ENCODE peak calls at places on chromosomes 2 and 18, in four cellular contexts. P is H1, F is HepG2, S is WTC11. O is an unnamed sample.

GRCh38 chr2:75589344-75590105 is 28.8 kb upstream of the EVA1A start:
- DNase-seq in S (no peak), F (no peak), P (no peak), O (no peak)

GRCh38 chr2:42336361-42336965 is 24.6 kb downstream of the COX7A2L start:
- DNase-seq in P (no peak), F (no peak), S (no peak), O (no peak)

GRCh38 chr18:55592572-55592971 is 4.6 kb upstream of the TCF4 start:
- DNase-seq in P (no peak), S (no peak), F (no peak), O (no peak)

GRCh38 chr18:50286391-50287027 is 983 bp downstream of the CXXC1 start:
- DNase-seq in F (no peak), P (no peak), S (peak), O (peak)

GRCh38 chr2:171487803-171488259 is 34.4 kb upstream of the CYBRD1 start:
- DNase-seq in F (no peak), P (no peak), S (no peak), O (no peak)

GRCh38 chr2:79189465-79189864 is 29.9 kb upstream of the REG3A start:
- DNase-seq in P (no peak), F (no peak), S (no peak), O (no peak)

GRCh38 chr2:174546519-174547506 is 50.8 kb downstream of the WIPF1 start:
- DNase-seq in P (peak), S (peak), F (peak), O (peak)

GRCh38 chr2:5914831-5915611 is 222.8 kb downstream of the SOX11 start:
- DNase-seq in S (no peak), P (no peak), F (no peak), O (peak)

GRCh38 chr2:191976436-191976835 is 129.5 kb upstream of the CAVIN2 start:
- DNase-seq in P (no peak), S (no peak), F (no peak), O (no peak)

GRCh38 chr2:98909381-98910211 is 26.4 kb downstream of the CRACDL start:
- DNase-seq in S (peak), F (peak), P (peak), O (peak)

GRCh38 chr2:172701250-172701649 is 34.4 kb upstream of the RAPGEF4 start:
- DNase-seq in S (no peak), F (no peak), P (no peak), O (no peak)

GRCh38 chr2:239275871-239276812 is 124.7 kb downstream of the HDAC4 start:
- DNase-seq in F (no peak), S (no peak), P (no peak), O (peak)

GRCh38 chr2:217695033-217695520 is 307.7 kb downstream of the TNS1 start:
- DNase-seq in P (no peak), S (no peak), F (no peak), O (no peak)

GRCh38 chr2:98502556-98503335 is 58.1 kb downstream of the INPP4A start:
- DNase-seq in P (no peak), F (no peak), S (no peak), O (no peak)

GRCh38 chr18:76518073-76518472 is 23.0 kb upstream of the ZNF516 start:
- DNase-seq in F (no peak), S (no peak), P (no peak), O (no peak)

GRCh38 chr2:227783404-227784138 is 30.1 kb upstream of the CCL20 start:
- DNase-seq in F (no peak), P (no peak), S (no peak), O (no peak)

GRCh38 chr2:231189171-231189530 is 9.3 kb upstream of the ARMC9 start:
- DNase-seq in S (no peak), P (no peak), F (no peak), O (no peak)

GRCh38 chr2:78147466-78147865 is 625.3 kb upstream of the LRRTM4 start:
- DNase-seq in P (no peak), S (no peak), F (no peak), O (no peak)

GRCh38 chr2:10844083-10844482 is 31.5 kb upstream of the PDIA6 start:
- DNase-seq in P (peak), S (peak), F (no peak), O (peak)

GRCh38 chr2:113185643-113186315 is 12.0 kb downstream of the PSD4 start:
- DNase-seq in F (no peak), S (no peak), P (no peak), O (no peak)

GRCh38 chr2:111117666-111118454 is 2.9 kb upstream of the BCL2L11 start:
- DNase-seq in P (no peak), S (peak), F (no peak), O (no peak)

GRCh38 chr2:98295721-98296414 is 50.4 kb upstream of the CNGA3 start:
- DNase-seq in P (no peak), S (no peak), F (no peak), O (no peak)

GRCh38 chr2:145752091-145752806 is 1232.3 kb upstream of the ZEB2 start:
- DNase-seq in P (no peak), S (no peak), F (peak), O (peak)

GRCh38 chr18:48649231-48649630 is 110.4 kb downstream of the CTIF start:
- DNase-seq in S (peak), P (no peak), F (peak), O (no peak)

GRCh38 chr2:127463155-127463991 is 45.1 kb downstream of the PROC start:
- DNase-seq in S (peak), F (no peak), P (no peak), O (peak)

GRCh38 chr2:191696001-191696400 is 18.1 kb downstream of the NABP1 start:
- DNase-seq in F (no peak), S (no peak), P (no peak), O (no peak)

GRCh38 chr18:12492907-12493306 is 85.2 kb downstream of the PRELID3A start:
- DNase-seq in F (no peak), P (no peak), S (no peak), O (no peak)

DNA sequence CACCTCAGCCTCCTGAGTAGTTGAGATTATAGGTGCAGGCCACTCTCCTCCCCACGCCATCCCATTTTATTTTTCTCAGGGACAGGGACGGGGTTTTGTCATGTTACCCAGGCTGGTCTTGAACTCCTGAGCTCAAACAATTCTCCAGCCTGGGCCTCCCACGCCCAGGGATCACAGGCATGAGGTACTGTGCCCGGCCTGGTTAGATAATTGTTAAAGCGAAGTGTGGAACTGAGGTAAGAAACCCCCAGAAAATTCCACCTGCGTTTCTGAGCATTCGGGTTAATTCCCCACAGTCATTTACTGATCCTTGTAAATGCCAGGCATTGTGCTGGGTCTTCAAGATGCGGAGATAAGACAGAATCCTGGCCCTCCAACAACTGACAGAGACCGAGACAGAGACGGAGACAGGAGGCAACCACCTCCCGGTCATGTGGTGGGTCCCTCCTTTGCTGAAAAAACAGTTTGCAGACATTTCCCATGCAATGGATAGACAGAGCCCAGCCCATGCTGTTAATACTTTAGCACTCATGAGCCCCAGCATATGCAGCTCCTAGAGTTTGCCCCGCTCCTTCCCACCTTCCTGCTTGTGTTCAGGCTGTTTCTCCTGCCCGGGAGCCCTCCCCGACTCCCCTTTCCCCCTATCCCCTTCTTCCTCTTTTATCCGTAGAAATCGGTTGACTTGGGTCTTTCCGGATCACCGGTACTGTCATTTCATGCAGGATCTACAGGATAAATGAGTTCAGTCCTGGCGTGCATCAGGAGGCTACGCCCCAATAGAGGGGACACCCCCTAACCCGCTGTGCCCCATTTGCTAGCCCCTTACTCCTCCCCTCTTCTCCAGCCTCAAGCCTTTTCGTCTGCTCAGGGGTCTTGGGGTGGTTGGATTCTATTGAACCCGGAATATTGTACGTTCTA is 1.6 kb upstream of the RHOB start:
- DNase-seq in F (no peak), P (no peak), S (no peak), O (no peak)
- TF ChIP-seq USF2 in F (no peak), P (no peak), S (no peak), O (no peak)

GRCh38 chr2:147845608-147846002 is 776 bp downstream of the ACVR2A start:
- DNase-seq in F (peak), P (no peak), S (no peak), O (no peak)
- TF ChIP-seq USF2 in F (no peak), P (no peak), S (no peak), O (no peak)

GRCh38 chr18:62735387-62735786 is 20.0 kb downstream of the PHLPP1 start:
- DNase-seq in F (no peak), P (no peak), S (no peak), O (no peak)

GRCh38 chr18:62737474-62737873 is 22.1 kb downstream of the PHLPP1 start:
- DNase-seq in S (no peak), P (no peak), F (no peak), O (no peak)

GRCh38 chr18:62732631-62733030 is 17.3 kb downstream of the PHLPP1 start:
- DNase-seq in S (no peak), P (no peak), F (no peak), O (no peak)

GRCh38 chr18:62738638-62739037 is 23.3 kb downstream of the PHLPP1 start:
- DNase-seq in F (no peak), P (no peak), S (no peak), O (no peak)

DNA sequence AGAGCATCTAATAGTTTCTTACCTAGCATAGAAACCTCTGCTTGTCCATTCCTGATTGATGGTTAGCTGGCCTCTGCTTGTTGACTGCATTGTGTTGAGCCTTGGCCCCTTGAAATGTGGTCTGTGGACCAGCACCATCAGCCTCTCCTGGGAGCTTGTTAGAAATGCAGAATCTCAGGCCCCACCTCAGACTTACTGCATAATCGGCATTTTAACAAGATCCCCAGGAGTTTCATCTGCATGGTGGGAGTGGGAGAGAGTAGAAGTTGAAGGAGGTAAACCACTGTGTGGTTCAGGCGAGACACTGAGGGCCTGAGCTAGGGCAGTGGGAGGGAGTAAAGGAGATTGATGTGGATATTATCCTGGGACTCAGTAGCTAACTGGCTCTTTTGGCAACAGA is 20.7 kb downstream of the PHLPP1 start:
- DNase-seq in F (no peak), P (no peak), S (no peak), O (no peak)
- TF ChIP-seq USF2 in F (no peak), P (no peak), S (no peak), O (no peak)

GRCh38 chr2:241548451-241548835 is 10.1 kb upstream of the BOK start:
- DNase-seq in F (no peak), S (no peak), P (no peak), O (no peak)

GRCh38 chr2:241545523-241546473 is 12.7 kb upstream of the BOK start:
- DNase-seq in S (no peak), P (no peak), F (no peak), O (no peak)

GRCh38 chr2:241545113-241545512 is 13.4 kb upstream of the BOK start:
- DNase-seq in S (no peak), F (no peak), P (no peak), O (no peak)

GRCh38 chr2:241547781-241548450 is 10.6 kb upstream of the BOK start:
- DNase-seq in F (no peak), S (no peak), P (no peak), O (no peak)

DNA sequence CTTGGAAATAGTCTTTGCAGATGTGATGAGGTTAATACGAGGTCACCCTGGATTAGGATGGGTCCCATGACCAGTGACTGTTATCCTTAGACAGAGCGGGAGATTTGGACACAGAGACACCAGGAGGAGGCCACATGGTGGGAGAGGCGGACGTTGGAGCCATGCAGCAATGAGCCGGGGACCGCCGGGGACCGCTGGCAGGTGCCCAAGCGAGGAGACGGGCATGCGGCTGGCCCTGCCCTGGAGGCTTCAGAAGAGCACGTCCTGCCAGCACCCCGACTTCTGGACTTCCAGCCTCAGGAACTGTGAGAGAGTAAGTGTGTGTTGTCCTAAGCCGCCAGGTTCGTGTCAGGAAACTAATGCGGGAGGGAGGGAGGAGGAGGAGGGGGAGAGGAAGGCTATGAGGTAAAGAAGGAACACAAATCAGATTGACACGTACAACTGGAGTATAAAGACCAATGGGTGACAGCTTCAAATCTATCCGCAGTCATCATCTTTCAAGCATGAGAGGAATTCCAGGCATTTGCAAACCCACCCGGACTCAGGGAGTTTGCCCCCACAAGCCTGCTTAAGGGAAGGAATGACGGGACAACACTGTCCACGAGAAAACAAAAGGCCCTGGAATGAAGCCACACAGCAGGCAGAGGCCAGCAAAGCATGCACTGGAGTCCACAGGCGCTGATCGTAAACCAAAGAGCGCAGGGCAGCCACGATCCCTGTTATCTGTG is 11.6 kb upstream of the BOK start:
- DNase-seq in S (no peak), P (no peak), F (peak), O (peak)
- TF ChIP-seq USF2 in S (no peak), P (no peak), F (no peak), O (no peak)

GRCh38 chr18:23648930-23649622 is 13.6 kb downstream of the ANKRD29 start:
- DNase-seq in P (no peak), S (no peak), F (no peak), O (no peak)
- TF ChIP-seq USF2 in P (no peak), S (no peak), F (no peak), O (no peak)

DNA sequence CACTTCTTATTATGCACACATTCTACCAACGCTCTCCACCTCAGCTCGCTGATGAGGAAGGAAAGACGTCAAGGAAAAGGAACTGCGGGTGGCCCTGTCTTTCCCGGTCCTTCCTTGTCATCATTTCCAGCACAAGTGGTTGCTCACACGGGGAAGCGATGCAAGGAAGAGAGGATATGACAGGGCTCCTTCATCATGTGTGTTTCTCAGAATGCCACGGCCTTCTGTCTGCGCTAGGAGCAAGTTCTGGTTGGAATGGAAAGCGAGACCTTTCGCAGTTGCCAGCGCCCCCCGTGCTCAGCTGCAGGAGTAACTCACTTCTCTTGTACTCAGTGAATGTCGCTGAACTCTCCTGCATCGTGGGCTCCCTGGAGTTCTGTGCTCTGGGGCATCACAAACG is 191.8 kb upstream of the GLI2 start:
- DNase-seq in F (no peak), P (no peak), S (no peak), O (no peak)
- TF ChIP-seq USF2 in F (no peak), P (no peak), S (no peak), O (no peak)

GRCh38 chr18:78396756-78397155 is 582.9 kb upstream of the SALL3 start:
- DNase-seq in S (no peak), P (no peak), F (no peak), O (no peak)
- TF ChIP-seq USF2 in S (no peak), P (no peak), F (no peak), O (no peak)

GRCh38 chr2:143284087-143284675 is 155.0 kb downstream of the ARHGAP15 start:
- DNase-seq in F (peak), S (peak), P (no peak), O (peak)

GRCh38 chr2:143279672-143280071 is 150.5 kb downstream of the ARHGAP15 start:
- DNase-seq in P (no peak), S (no peak), F (no peak), O (no peak)

GRCh38 chr2:143280097-143280757 is 151.0 kb downstream of the ARHGAP15 start:
- DNase-seq in F (no peak), S (no peak), P (no peak), O (no peak)

GRCh38 chr2:143282684-143283083 is 153.5 kb downstream of the ARHGAP15 start:
- DNase-seq in S (peak), P (no peak), F (no peak), O (no peak)
- TF ChIP-seq USF2 in S (no peak), P (no peak), F (no peak), O (no peak)

DNA sequence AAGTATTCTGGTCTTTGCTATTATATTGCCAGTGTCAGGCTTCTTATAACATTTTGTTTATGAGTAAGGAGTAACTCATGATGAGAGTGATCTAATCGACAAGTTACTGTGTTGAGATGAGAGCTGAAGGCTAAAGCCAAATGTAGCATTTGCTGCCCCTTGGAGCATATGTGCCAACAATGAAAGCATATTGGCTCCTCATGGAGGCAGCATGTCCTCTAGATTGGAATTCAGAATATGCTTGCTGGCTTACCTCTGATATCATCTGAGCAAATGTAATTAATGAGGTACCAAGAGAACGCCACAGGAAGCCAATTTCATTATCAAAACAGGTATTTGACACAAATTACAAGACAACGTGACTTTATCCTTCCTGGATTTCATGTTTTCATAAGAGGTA is 781.1 kb upstream of the FSHR start:
- DNase-seq in P (no peak), F (no peak), S (no peak), O (no peak)
- TF ChIP-seq USF2 in P (no peak), F (no peak), S (no peak), O (no peak)